ENCODE peak calls at places on chromosomes 2 and 18, in six cellular contexts. P is fibroblast of lung, I is HFFc6, S is kidney, W is ascending aorta, J is GM20000. Y is an unnamed sample.

GRCh38 chr2:149740490-149740889 is 152.9 kb upstream of the MMADHC start:
- DNase-seq in P (no peak), I (no peak), W (no peak), S (no peak), J (no peak), Y (no peak)

GRCh38 chr2:143071185-143071876 is 57.9 kb upstream of the ARHGAP15 start:
- DNase-seq in W (no peak), P (no peak), S (no peak), J (no peak), I (no peak), Y (no peak)

GRCh38 chr2:84319566-84319965 is 139.5 kb downstream of the SUCLG1 start:
- DNase-seq in P (no peak), S (no peak), J (no peak), W (no peak), I (no peak), Y (no peak)

GRCh38 chr2:62972601-62973000 is 78.0 kb upstream of the OTX1 start:
- DNase-seq in P (no peak), W (no peak), S (no peak), I (no peak), J (no peak), Y (no peak)

GRCh38 chr18:79569720-79570119 is 109.9 kb upstream of the CTDP1 start:
- DNase-seq in S (peak; percentile 55), P (no peak), W (peak; percentile 39), I (no peak), J (no peak), Y (peak; percentile 72)

GRCh38 chr18:11807233-11807632 is 44.0 kb upstream of the CHMP1B start:
- DNase-seq in J (no peak), S (no peak), P (no peak), I (no peak), W (no peak), Y (no peak)

GRCh38 chr18:13703899-13704298 is 22.5 kb downstream of the FAM210A start:
- DNase-seq in W (no peak), S (no peak), I (peak; percentile 12), P (peak; percentile 23), J (no peak), Y (no peak)

GRCh38 chr2:99112617-99113016 is 28.9 kb upstream of the C2orf15 start:
- DNase-seq in W (no peak), J (no peak), P (no peak), S (no peak), I (no peak), Y (no peak)

GRCh38 chr2:58762176-58762781 is 521.2 kb upstream of the FANCL start:
- DNase-seq in W (no peak), J (peak; percentile 8), P (peak; percentile 29), I (peak; percentile 58), S (no peak), Y (no peak)

GRCh38 chr2:102070058-102070642 is 72.4 kb upstream of the IL1R1 start:
- DNase-seq in P (peak; percentile 97), W (peak; percentile 94), S (peak; percentile 96), J (no peak), I (peak; percentile 88), Y (no peak)

GRCh38 chr2:68196120-68196716 is 38.5 kb downstream of the PNO1 start:
- DNase-seq in P (peak; percentile 76), W (no peak), I (peak; percentile 17), J (no peak), S (no peak), Y (no peak)

GRCh38 chr18:58218111-58218510 is 174.1 kb downstream of the NEDD4L start:
- DNase-seq in S (no peak), W (no peak), J (no peak), I (no peak), P (peak; percentile 67), Y (no peak)

GRCh38 chr2:169736902-169737301 is 3.3 kb downstream of the KLHL23 start:
- DNase-seq in I (no peak), S (no peak), J (no peak), W (no peak), P (no peak), Y (no peak)

GRCh38 chr2:3652896-3653625 is 4.9 kb upstream of the ALLC start:
- DNase-seq in W (no peak), S (no peak), J (no peak), I (no peak), P (no peak), Y (no peak)

GRCh38 chr2:184879671-184880070 is 281.3 kb downstream of the ZNF804A start:
- DNase-seq in P (no peak), J (no peak), I (no peak), W (no peak), S (no peak), Y (no peak)

GRCh38 chr2:233079473-233079877 is 19.3 kb downstream of the INPP5D start:
- DNase-seq in P (no peak), J (peak; percentile 35), W (peak; percentile 63), S (peak; percentile 15), I (no peak), Y (peak; percentile 10)

GRCh38 chr2:233068762-233069418 is 8.7 kb downstream of the INPP5D start:
- DNase-seq in I (no peak), W (peak; percentile 57), J (no peak), S (no peak), P (no peak), Y (peak; percentile 28)

GRCh38 chr2:206981739-206982336 is 42.5 kb downstream of the CPO start:
- DNase-seq in I (peak; percentile 59), S (peak; percentile 86), W (peak; percentile 88), P (peak; percentile 82), J (peak; percentile 17), Y (no peak)
- TF ChIP-seq CTCF in I (peak; percentile 84), S (peak; percentile 82), W (peak; percentile 88), P (peak; percentile 92), J (no peak), Y (peak; percentile 95)

GRCh38 chr2:53036196-53036595 is 731.4 kb upstream of the CHAC2 start:
- DNase-seq in P (peak; percentile 23), J (no peak), W (no peak), I (peak; percentile 68), S (no peak), Y (no peak)

GRCh38 chr2:53035153-53035552 is 732.5 kb upstream of the CHAC2 start:
- DNase-seq in P (no peak), I (no peak), J (no peak), S (no peak), W (no peak), Y (no peak)

GRCh38 chr2:53040536-53041229 is 726.9 kb upstream of the CHAC2 start:
- DNase-seq in P (no peak), J (no peak), I (peak; percentile 21), W (no peak), S (no peak), Y (no peak)
- TF ChIP-seq CTCF in P (peak; percentile 35), J (no peak), I (peak; percentile 65), W (no peak), S (no peak), Y (peak; percentile 54)

DNA sequence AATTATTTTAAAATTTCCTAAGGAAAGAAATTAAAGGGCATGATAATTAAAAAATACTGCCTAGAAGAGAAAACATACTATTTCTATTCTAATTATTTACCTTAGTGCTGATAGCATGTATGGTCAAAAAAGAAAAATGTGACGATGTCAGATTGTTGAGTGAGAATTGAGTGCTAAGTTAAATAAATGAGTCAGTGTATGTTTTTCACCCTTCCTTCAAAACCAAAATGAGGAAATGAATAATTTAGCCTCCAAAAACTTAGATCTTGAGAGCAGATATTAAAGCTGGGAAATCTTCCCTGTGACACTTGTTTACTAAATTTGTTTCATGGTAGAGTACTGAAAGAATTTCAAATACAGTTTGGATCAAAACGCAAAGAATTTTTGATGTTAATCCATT is 58.6 kb upstream of the NYAP2 start:
- DNase-seq in J (no peak), P (no peak), W (no peak), I (no peak), S (no peak), Y (no peak)
- TF ChIP-seq CTCF in J (no peak), P (no peak), W (no peak), I (no peak), S (no peak), Y (no peak)

GRCh38 chr18:44453505-44453904 is 227.2 kb upstream of the SETBP1 start:
- DNase-seq in S (no peak), I (peak; percentile 25), J (no peak), P (no peak), W (no peak), Y (no peak)

GRCh38 chr18:44450220-44450619 is 230.5 kb upstream of the SETBP1 start:
- DNase-seq in W (no peak), S (no peak), J (no peak), I (no peak), P (no peak), Y (no peak)

GRCh38 chr18:44452346-44452745 is 228.3 kb upstream of the SETBP1 start:
- DNase-seq in I (no peak), W (no peak), J (no peak), S (no peak), P (peak; percentile 53), Y (no peak)
- TF ChIP-seq CTCF in I (no peak), W (no peak), J (no peak), S (no peak), P (no peak), Y (no peak)

GRCh38 chr2:79039944-79040343 is 14.4 kb downstream of the REG3G start:
- DNase-seq in S (no peak), W (no peak), P (no peak), I (no peak), J (no peak), Y (no peak)

DNA sequence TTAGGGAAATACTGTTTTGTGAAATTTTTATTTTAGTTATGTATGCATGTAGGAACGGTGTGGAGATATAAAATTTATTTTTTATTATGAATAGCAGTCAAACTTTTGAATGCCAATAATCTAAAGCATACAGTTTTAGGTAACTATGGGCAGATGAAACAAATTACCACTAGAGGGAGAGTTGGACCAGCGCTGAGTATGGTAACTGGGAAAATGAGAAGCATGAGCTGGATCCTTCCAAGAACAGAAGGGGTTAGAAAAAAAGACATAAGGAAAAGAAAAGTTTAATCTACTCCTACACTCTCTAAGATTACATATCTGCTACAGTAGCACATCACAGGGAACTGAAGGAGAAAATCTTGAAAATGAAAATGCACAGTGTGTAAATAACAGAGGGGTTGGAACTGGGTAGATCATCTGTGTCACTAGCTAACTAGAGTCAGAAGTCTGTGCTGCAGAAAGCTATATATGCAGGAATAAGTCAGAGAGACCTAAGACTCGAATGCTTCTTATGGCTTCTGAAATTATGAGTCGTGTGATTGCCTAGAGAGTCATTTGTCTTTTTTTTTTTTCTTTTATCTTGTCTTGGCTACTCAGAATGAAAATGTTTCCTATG is 15.6 kb downstream of the REG3G start:
- DNase-seq in P (no peak), W (no peak), S (no peak), I (no peak), J (no peak), Y (no peak)
- TF ChIP-seq CTCF in P (no peak), W (no peak), S (peak; percentile 28), I (peak; percentile 54), J (no peak), Y (peak; percentile 79)

DNA sequence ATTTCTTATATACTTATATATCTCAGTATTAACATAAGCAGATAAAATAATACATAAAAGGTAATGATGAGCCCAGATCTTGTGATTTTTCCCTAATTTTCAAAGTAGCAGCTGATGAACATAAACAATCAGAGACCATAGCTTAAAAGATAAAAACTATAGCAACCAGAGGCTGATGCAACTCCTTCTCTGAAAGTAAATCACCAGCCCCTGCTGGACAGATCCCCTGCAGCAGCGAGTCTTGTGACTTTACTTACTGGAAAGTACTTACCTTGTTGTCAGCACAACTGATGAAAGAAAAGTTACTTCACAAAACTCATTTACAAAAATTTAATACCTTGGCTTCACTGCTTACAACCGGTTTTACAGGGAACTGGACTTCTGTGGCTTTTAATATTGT is 67.3 kb downstream of the GORASP2 start:
- DNase-seq in W (no peak), I (no peak), S (no peak), J (no peak), P (peak; percentile 38), Y (no peak)
- TF ChIP-seq CTCF in W (no peak), I (no peak), S (no peak), J (no peak), P (peak; percentile 11), Y (no peak)

Y was measured in chondrocyte.